ENCODE peak calls at places on chromosomes 1 and 21, in five cellular contexts. I is heart right ventricle, K is transverse colon, C is cardiac muscle cell, H is dorsolateral prefrontal cortex. Q is an unnamed sample.

GRCh38 chr1:229228522-229228921 is 42.4 kb upstream of the RAB4A start:
- DNase-seq in I (no peak), K (no peak), C (no peak), H (no peak), Q (no peak)

GRCh38 chr1:77039739-77040138 is 172.5 kb downstream of the ST6GALNAC5 start:
- DNase-seq in I (no peak), K (no peak), C (peak; percentile 88), H (peak; percentile 85), Q (no peak)

GRCh38 chr1:184051138-184051484 is 419 bp upstream of the TSEN15 start:
- DNase-seq in I (no peak), K (no peak), C (no peak), H (no peak), Q (no peak)

GRCh38 chr21:45225041-45225740 is 62.5 kb downstream of the POFUT2 start:
- DNase-seq in I (no peak), K (no peak), C (no peak), H (no peak), Q (no peak)

GRCh38 chr1:20681999-20682398 is 20.8 kb upstream of the DDOST start:
- DNase-seq in I (no peak), K (no peak), C (no peak), H (no peak), Q (no peak)

GRCh38 chr1:160780398-160780755 is 15.6 kb upstream of the LY9 start:
- DNase-seq in I (no peak), K (no peak), C (no peak), H (no peak), Q (no peak)

GRCh38 chr1:183711691-183712401 is 58.7 kb upstream of the APOBEC4 start:
- DNase-seq in I (no peak), K (no peak), C (peak; percentile 63), H (no peak), Q (no peak)

GRCh38 chr1:46623733-46624695 is 7.4 kb upstream of the MOB3C start:
- DNase-seq in I (no peak), K (no peak), C (peak; percentile 75), H (no peak), Q (no peak)

GRCh38 chr1:50427086-50427817 is 4.0 kb upstream of the DMRTA2 start:
- DNase-seq in I (no peak), K (no peak), C (no peak), H (no peak), Q (no peak)

GRCh38 chr1:6235302-6235680 is 473 bp downstream of the ICMT start:
- DNase-seq in I (no peak), K (peak; percentile 74), C (no peak), H (no peak), Q (no peak)

GRCh38 chr1:62991152-62991551 is 207.2 kb downstream of the ATG4C start:
- DNase-seq in I (no peak), K (no peak), C (no peak), H (no peak), Q (no peak)

GRCh38 chr21:16509466-16509865 is 779.7 kb downstream of the USP25 start:
- DNase-seq in I (no peak), K (no peak), C (peak; percentile 57), H (no peak), Q (no peak)

GRCh38 chr21:44059710-44060109 is 47.5 kb upstream of the PWP2 start:
- DNase-seq in I (no peak), K (no peak), C (no peak), H (no peak), Q (no peak)

GRCh38 chr1:167689569-167689925 is 32.2 kb upstream of the MPZL1 start:
- DNase-seq in I (no peak), K (no peak), C (no peak), H (no peak), Q (no peak)

GRCh38 chr1:7298749-7299151 is 472.3 kb upstream of the VAMP3 start:
- DNase-seq in I (no peak), K (no peak), C (peak; percentile 60), H (no peak), Q (no peak)

GRCh38 chr21:38898422-38899098 is 92.8 kb downstream of the ETS2 start:
- DNase-seq in I (no peak), K (no peak), C (no peak), H (no peak), Q (no peak)
- H3K27ac ChIP-seq in I (no peak overlapping the region), K (no peak overlapping the region), C (no peak overlapping the region), H (no peak overlapping the region), Q (no peak overlapping the region)

GRCh38 chr1:154183045-154183968 is 8.6 kb downstream of the TPM3 start:
- DNase-seq in I (peak; percentile 95), K (peak; percentile 99), C (peak; percentile 98), H (peak; percentile 95), Q (peak; percentile 85)
- TF ChIP-seq CTCF in I (peak; percentile 29), K (no peak), C (no peak), H (peak; percentile 25), Q (no peak)

GRCh38 chr1:26412180-26412840 is 1.7 kb downstream of the LIN28A start:
- DNase-seq in I (no peak), K (no peak), C (no peak), H (no peak), Q (no peak)
- H3K27me3 ChIP-seq in I (peaks cover 59% of the 10 kb centered on the region), K (peaks cover 74% of the 10 kb centered on the region), C (no peaks in the 10 kb centered on the region), H (peaks cover 58% of the 10 kb centered on the region), Q (peaks cover 60% of the 10 kb centered on the region)

DNA sequence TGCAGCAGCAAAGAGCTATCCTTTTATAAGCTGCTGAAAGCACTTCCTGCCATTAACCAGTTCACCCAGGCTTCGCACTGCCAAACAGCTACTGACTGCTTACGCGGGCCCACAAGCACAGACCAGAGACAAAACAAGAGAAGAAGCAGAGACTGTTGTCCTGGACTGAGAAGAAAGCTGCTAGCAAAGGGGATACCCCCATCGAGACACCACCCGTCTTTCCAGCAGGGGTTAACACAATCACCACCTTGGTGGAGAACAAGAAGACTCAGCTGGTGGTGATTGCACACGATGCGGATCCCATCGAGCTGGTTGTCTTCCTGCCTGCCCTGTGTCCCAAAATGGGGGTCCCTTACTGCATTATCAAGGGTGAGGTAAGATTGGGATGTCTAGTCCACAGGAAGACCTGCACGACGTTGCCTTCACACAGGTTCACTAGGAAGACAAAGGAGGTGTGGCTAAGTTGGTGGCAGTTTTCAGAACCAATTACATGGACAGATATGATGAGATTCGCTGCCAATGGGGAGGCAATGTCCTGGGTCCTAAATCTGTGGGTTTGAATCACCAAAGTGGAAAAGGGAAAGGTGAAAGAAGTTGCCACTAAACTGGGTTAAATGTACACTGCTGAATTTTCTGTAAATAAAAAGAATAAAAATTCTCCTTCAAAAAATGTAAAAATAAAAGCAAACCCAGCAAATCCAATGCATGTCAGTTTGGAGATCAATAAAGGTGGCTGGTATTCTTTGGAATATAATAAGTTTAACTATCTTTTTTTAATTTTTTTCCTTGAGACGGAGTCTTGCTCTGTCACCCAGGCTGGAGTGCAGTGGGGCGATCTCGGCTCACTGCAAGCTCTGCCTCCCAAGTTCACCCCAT is 1.2 kb downstream of the FMO5 start:
- DNase-seq in I (no peak), K (no peak), C (no peak), H (no peak), Q (no peak)
- H3K27ac ChIP-seq in I (no peak overlapping the region), K (peak overlapping the region; percentile 83), C (no peak overlapping the region), H (no peak overlapping the region), Q (no peak overlapping the region)

DNA sequence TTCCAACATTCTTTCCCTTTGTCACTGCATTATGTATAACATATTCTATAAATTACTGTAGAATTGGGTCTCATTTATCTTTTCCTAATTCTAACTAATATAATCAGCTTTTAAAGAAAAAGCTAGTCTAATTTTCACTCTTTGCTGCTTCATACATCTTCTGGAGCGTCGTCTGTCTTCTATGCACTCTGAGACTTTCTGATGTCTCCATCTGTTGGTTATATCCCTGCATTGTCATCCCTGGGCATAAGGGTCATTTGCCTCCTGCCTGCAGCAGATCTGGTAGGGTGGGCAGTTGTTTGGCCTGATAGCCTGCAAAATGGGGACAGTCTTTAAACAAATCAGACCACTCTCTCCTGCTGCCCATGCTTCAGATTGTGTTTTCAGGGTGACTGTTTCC is 40.8 kb upstream of the DYNLT5 start:
- DNase-seq in I (no peak), K (no peak), C (peak; percentile 30), H (no peak), Q (no peak)
- TF ChIP-seq CTCF in I (peak; percentile 13), K (no peak), C (peak; percentile 32), H (no peak), Q (no peak)

GRCh38 chr1:197811769-197812168 is 36.5 kb upstream of the DENND1B start:
- DNase-seq in I (no peak), K (no peak), C (no peak), H (no peak), Q (no peak)
- H3K27me3 ChIP-seq in I (no peaks in the 10 kb centered on the region), K (no peaks in the 10 kb centered on the region), C (no peaks in the 10 kb centered on the region), H (no peaks in the 10 kb centered on the region), Q (no peaks in the 10 kb centered on the region)

GRCh38 chr21:30268608-30269197 is 14.0 kb downstream of the KRTAP24-1 start:
- DNase-seq in I (no peak), K (no peak), C (peak; percentile 3), H (no peak), Q (no peak)

GRCh38 chr21:30269803-30270530 is 12.8 kb downstream of the KRTAP24-1 start:
- DNase-seq in I (no peak), K (no peak), C (no peak), H (no peak), Q (no peak)
- H3K27ac ChIP-seq in I (no peak overlapping the region), K (no peak overlapping the region), C (no peak overlapping the region), H (no peak overlapping the region), Q (no peak overlapping the region)

DNA sequence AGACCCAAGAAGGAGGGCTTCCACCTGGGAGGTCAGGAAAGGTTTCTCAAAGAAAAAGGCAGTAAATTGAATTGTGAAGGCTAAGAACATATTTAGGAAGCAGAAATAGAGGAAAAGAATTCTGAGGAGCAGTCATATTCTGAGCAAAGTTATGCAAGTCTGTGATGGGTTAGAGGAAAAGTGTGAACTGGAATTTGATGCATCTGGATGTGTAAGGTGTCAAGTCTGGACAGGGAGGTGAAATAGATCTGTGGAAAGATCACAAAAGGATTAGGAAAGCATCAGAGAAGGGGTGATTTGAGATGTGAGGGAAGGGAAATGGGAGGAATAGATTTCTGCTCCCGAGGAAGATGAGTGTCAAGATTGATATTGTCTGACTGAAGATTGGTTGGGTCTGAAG is 18.1 kb upstream of the PRDM2 start:
- DNase-seq in I (no peak), K (no peak), C (no peak), H (no peak), Q (no peak)
- TF ChIP-seq CTCF in I (no peak), K (no peak), C (no peak), H (no peak), Q (no peak)

Q was measured in CD4-positive, alpha-beta T cell.